ENCODE peak calls at places on chromosome 7, in five cellular contexts. One of them, this sample, is unnamed.

GRCh38 chr7:99188221-99188620 is 19.7 kb downstream of the KPNA7 start:
- DNase-seq in H1: no peak
- DNase-seq in GM12878: no peak
- DNase-seq in K562: no peak
- DNase-seq in HepG2: no peak
- DNase-seq in this sample: no peak

GRCh38 chr7:17660116-17660515 is 280.2 kb downstream of the SNX13 start:
- DNase-seq in H1: no peak
- DNase-seq in GM12878: no peak
- DNase-seq in K562: no peak
- DNase-seq in HepG2: no peak
- DNase-seq in this sample: no peak

GRCh38 chr7:36607206-36607515 is 117.1 kb downstream of the AOAH start:
- DNase-seq in H1: no peak
- DNase-seq in GM12878: no peak
- DNase-seq in K562: no peak
- DNase-seq in HepG2: no peak
- DNase-seq in this sample: no peak

GRCh38 chr7:18201349-18201748 is 173.7 kb upstream of the PRPS1L1 start:
- DNase-seq in H1: no peak
- DNase-seq in GM12878: no peak
- DNase-seq in K562: no peak
- DNase-seq in HepG2: no peak
- DNase-seq in this sample: no peak

GRCh38 chr7:7565018-7565680 is 1.5 kb upstream of the MIOS start:
- DNase-seq in H1: no peak
- DNase-seq in GM12878: no peak
- DNase-seq in K562: no peak
- DNase-seq in HepG2: no peak
- DNase-seq in this sample: no peak

GRCh38 chr7:25093268-25093802 is 31.7 kb downstream of the CYCS start:
- DNase-seq in H1: peak
- DNase-seq in GM12878: no peak
- DNase-seq in K562: peak
- DNase-seq in HepG2: peak
- DNase-seq in this sample: peak

GRCh38 chr7:27198871-27199801 is 755 bp downstream of the HOXA13 start:
- DNase-seq in H1: peak
- DNase-seq in GM12878: no peak
- DNase-seq in K562: no peak
- DNase-seq in HepG2: no peak
- DNase-seq in this sample: no peak

GRCh38 chr7:140696024-140696678 is 357 bp upstream of the NDUFB2 start:
- DNase-seq in H1: no peak
- DNase-seq in GM12878: no peak
- DNase-seq in K562: peak
- DNase-seq in HepG2: peak
- DNase-seq in this sample: peak

GRCh38 chr7:22932896-22933295 is 81.0 kb downstream of the HYCC1 start:
- DNase-seq in H1: no peak
- DNase-seq in GM12878: no peak
- DNase-seq in K562: no peak
- DNase-seq in HepG2: no peak
- DNase-seq in this sample: no peak

GRCh38 chr7:46848944-46849343 is 733.0 kb downstream of the TNS3 start:
- DNase-seq in H1: no peak
- DNase-seq in GM12878: no peak
- DNase-seq in K562: no peak
- DNase-seq in HepG2: no peak
- DNase-seq in this sample: no peak
- TF ChIP-seq SRF in H1: no peak
- TF ChIP-seq SRF in GM12878: no peak
- TF ChIP-seq SRF in K562: no peak
- TF ChIP-seq SRF in HepG2: no peak
- TF ChIP-seq SRF in this sample: no peak

GRCh38 chr7:108235451-108236061 is 105.4 kb upstream of the LAMB4 start:
- DNase-seq in H1: no peak
- DNase-seq in GM12878: no peak
- DNase-seq in K562: no peak
- DNase-seq in HepG2: no peak
- DNase-seq in this sample: no peak

GRCh38 chr7:108234981-108235450 is 104.9 kb upstream of the LAMB4 start:
- DNase-seq in H1: no peak
- DNase-seq in GM12878: no peak
- DNase-seq in K562: no peak
- DNase-seq in HepG2: no peak
- DNase-seq in this sample: no peak

GRCh38 chr7:108239501-108240225 is 109.5 kb upstream of the LAMB4 start:
- DNase-seq in H1: no peak
- DNase-seq in GM12878: no peak
- DNase-seq in K562: no peak
- DNase-seq in HepG2: no peak
- DNase-seq in this sample: no peak

GRCh38 chr7:108234281-108234680 is 104.1 kb upstream of the LAMB4 start:
- DNase-seq in H1: no peak
- DNase-seq in GM12878: no peak
- DNase-seq in K562: no peak
- DNase-seq in HepG2: no peak
- DNase-seq in this sample: no peak

DNA sequence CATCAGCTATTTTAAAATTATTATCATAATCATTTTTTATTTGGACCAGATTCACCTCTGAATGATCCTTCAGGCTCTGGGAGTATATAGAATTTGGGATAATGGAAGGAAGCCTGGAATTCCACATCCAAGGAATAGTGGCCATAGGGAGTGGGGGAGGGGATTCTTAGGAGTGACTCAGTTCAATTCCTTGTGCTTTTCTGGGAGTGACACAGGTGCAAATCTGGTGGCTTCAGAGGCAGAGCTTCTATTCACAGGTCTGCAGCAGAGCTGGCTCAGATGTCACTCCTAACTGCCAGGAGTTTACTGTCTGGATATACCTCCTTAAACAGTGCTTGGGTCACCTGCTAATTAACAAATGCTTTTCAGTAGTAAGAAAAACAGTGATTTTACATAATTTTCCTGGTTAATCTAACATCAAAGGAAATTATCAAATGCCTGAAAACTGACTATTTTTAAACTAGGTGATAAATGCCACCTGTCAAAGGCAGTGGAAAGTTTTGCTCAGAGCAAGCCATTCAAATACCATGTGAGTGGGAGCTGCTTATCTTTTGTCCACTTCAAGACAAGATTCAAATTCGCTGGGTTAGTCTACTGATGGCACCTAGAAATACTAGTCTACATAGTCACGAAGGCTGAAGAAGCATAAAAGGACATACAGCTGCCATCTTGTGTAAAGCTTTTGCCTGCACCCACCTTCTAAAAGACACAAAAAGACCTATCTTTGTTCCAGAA is 106.7 kb upstream of the LAMB4 start:
- DNase-seq in H1: no peak
- DNase-seq in GM12878: no peak
- DNase-seq in K562: no peak
- DNase-seq in HepG2: no peak
- DNase-seq in this sample: no peak
- TF ChIP-seq SRF in H1: no peak
- TF ChIP-seq SRF in GM12878: no peak
- TF ChIP-seq SRF in K562: no peak
- TF ChIP-seq SRF in HepG2: no peak
- TF ChIP-seq SRF in this sample: no peak

GRCh38 chr7:105352018-105352612 is 36.6 kb downstream of the SRPK2 start:
- DNase-seq in H1: no peak
- DNase-seq in GM12878: peak
- DNase-seq in K562: no peak
- DNase-seq in HepG2: no peak
- DNase-seq in this sample: no peak

GRCh38 chr7:105352922-105353668 is 35.6 kb downstream of the SRPK2 start:
- DNase-seq in H1: no peak
- DNase-seq in GM12878: no peak
- DNase-seq in K562: no peak
- DNase-seq in HepG2: no peak
- DNase-seq in this sample: no peak

GRCh38 chr7:105355701-105356100 is 33.0 kb downstream of the SRPK2 start:
- DNase-seq in H1: no peak
- DNase-seq in GM12878: no peak
- DNase-seq in K562: no peak
- DNase-seq in HepG2: no peak
- DNase-seq in this sample: no peak

GRCh38 chr7:105354383-105354782 is 34.3 kb downstream of the SRPK2 start:
- DNase-seq in H1: no peak
- DNase-seq in GM12878: no peak
- DNase-seq in K562: no peak
- DNase-seq in HepG2: no peak
- DNase-seq in this sample: no peak

DNA sequence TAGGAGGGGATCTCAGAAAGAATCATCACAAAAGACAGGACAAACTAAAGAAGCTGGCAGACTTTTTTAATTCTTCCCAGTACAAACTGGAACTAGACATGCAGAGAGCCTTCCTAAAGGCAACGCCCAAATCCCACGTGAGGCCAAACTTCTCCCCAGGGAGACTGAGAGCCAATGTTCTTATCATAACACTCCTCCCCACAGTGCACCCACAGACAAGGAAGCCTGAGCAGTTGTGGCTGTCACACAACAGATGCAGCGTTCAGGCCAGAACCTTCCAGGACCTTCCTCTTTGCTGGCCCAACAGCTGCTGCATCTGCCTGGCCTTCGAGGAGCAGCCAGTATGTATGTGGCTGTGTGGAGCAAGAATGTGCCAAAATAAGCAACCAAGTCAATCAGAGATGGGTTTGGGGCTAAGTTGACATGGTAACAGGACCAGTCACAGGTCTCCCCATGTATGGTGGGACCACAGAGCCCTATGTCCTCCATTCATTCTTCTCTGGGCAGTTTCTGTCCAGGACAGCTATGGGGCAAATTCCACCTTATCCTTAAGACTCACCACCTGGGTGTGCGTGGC is 34.9 kb downstream of the SRPK2 start:
- DNase-seq in H1: no peak
- DNase-seq in GM12878: no peak
- DNase-seq in K562: peak
- DNase-seq in HepG2: no peak
- DNase-seq in this sample: no peak
- TF ChIP-seq SRF in H1: no peak
- TF ChIP-seq SRF in GM12878: no peak
- TF ChIP-seq SRF in K562: no peak
- TF ChIP-seq SRF in HepG2: no peak
- TF ChIP-seq SRF in this sample: no peak

GRCh38 chr7:132270517-132270916 is 305.8 kb downstream of the PLXNA4 start:
- DNase-seq in H1: no peak
- DNase-seq in GM12878: no peak
- DNase-seq in K562: no peak
- DNase-seq in HepG2: no peak
- DNase-seq in this sample: no peak
- TF ChIP-seq SRF in H1: no peak
- TF ChIP-seq SRF in GM12878: no peak
- TF ChIP-seq SRF in K562: peak
- TF ChIP-seq SRF in HepG2: no peak
- TF ChIP-seq SRF in this sample: no peak

GRCh38 chr7:105205592-105206211 is 183.0 kb downstream of the SRPK2 start:
- DNase-seq in H1: no peak
- DNase-seq in GM12878: no peak
- DNase-seq in K562: no peak
- DNase-seq in HepG2: no peak
- DNase-seq in this sample: no peak
- TF ChIP-seq SRF in H1: no peak
- TF ChIP-seq SRF in GM12878: no peak
- TF ChIP-seq SRF in K562: no peak
- TF ChIP-seq SRF in HepG2: no peak
- TF ChIP-seq SRF in this sample: no peak

DNA sequence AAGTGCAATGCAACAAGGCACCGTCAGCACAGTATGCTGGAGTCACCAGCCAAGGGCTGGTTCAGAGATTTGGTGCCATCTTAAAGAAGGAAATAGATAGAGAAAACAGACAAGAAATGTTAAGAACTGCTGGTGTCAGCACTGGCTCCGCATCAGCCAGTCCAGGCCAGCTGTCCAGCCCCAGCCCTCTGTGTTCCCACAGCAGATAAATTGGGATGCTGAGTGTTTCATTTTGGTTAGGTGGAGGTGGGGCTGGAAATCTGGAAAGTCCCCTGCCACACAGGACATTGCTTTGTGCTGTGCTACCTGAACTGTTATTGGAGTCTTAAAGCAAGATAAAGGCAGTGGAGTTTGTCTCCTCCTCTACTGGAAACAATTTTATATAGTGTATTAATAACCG is 176.2 kb downstream of the ABCA13 start:
- DNase-seq in H1: no peak
- DNase-seq in GM12878: no peak
- DNase-seq in K562: no peak
- DNase-seq in HepG2: no peak
- DNase-seq in this sample: no peak
- TF ChIP-seq SRF in H1: no peak
- TF ChIP-seq SRF in GM12878: no peak
- TF ChIP-seq SRF in K562: no peak
- TF ChIP-seq SRF in HepG2: no peak
- TF ChIP-seq SRF in this sample: no peak

DNA sequence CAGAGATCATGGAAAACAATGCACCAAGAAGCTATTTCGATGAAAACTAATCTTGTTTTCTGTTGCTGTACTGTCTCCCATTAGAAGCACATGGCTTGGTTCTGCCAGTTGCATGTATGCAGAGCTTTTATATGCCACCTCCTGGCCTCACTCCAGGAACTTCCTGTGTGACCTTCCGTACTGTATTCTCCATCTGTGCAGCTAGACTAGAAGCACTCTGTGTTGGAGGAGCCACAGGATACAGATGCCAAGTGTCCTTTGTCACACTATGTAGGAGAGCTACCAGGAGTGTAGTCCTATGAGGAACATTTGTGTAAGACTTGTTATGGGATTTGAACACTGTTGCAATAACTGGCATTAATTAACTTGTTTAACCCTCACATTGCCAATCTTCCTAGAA is 503.5 kb upstream of the TPK1 start:
- DNase-seq in H1: no peak
- DNase-seq in GM12878: no peak
- DNase-seq in K562: no peak
- DNase-seq in HepG2: no peak
- DNase-seq in this sample: no peak
- TF ChIP-seq SRF in H1: no peak
- TF ChIP-seq SRF in GM12878: no peak
- TF ChIP-seq SRF in K562: no peak
- TF ChIP-seq SRF in HepG2: no peak
- TF ChIP-seq SRF in this sample: no peak

This sample was measured in HCT116.